ENCODE peak calls at places on chromosomes 7 and 10, in nine cellular contexts. W is HCT116, D is GM23248, M is GM23338, E is neural progenitor cell, S is PC-3, C is MM.1S, O is hepatocyte, X is SK-N-SH. H is an unnamed sample.

GRCh38 chr7:100177040-100178001 is at the start of the genes GPC2 and STAG3:
- DNase-seq in X (peak), E (peak), M (peak), D (peak), O (peak), S (peak), C (peak), W (peak), H (peak)

GRCh38 chr10:70649526-70649925 is 22.8 kb upstream of the ADAMTS14 start:
- DNase-seq in W (no peak), E (no peak), M (no peak), S (peak), X (no peak), O (no peak), D (peak), C (no peak), H (no peak)

GRCh38 chr10:34609287-34609940 is 205.7 kb downstream of the PARD3 start:
- DNase-seq in M (peak), C (no peak), E (no peak), W (no peak), X (no peak), D (no peak), S (no peak), O (no peak), H (no peak)

GRCh38 chr7:95469850-95470249 is 15.9 kb upstream of the ASB4 start:
- DNase-seq in M (peak), X (peak), W (no peak), E (peak), S (no peak), D (no peak), O (peak), C (no peak), H (peak)

GRCh38 chr10:63173468-63174227 is 40.5 kb downstream of the NRBF2 start:
- DNase-seq in M (no peak), D (no peak), E (no peak), C (peak), S (no peak), W (no peak), X (no peak), O (no peak), H (peak)

GRCh38 chr10:59622320-59622901 is 87.2 kb downstream of the SLC16A9 start:
- DNase-seq in X (peak), M (peak), S (peak), W (peak), E (peak), C (peak), D (peak), O (peak), H (peak)

GRCh38 chr10:75911426-75911825 is 480.0 kb downstream of the LRMDA start:
- DNase-seq in S (peak), M (no peak), O (no peak), W (no peak), C (no peak), D (peak), E (no peak), X (no peak), H (no peak)

GRCh38 chr7:127114739-127115265 is 137.9 kb downstream of the GRM8 start:
- DNase-seq in S (no peak), W (no peak), D (no peak), X (no peak), O (no peak), M (no peak), C (no peak), E (no peak), H (no peak)

GRCh38 chr7:156545989-156546388 is 94.6 kb upstream of the RNF32 start:
- DNase-seq in C (no peak), O (no peak), E (peak), X (no peak), W (no peak), M (no peak), S (no peak), D (no peak), H (no peak)

GRCh38 chr10:21403256-21404015 is 122.0 kb downstream of the SKIDA1 start:
- DNase-seq in D (no peak), S (no peak), W (no peak), M (no peak), O (no peak), E (no peak), C (no peak), X (no peak), H (no peak)

GRCh38 chr10:99551158-99551557 is 18.4 kb downstream of the NKX2-3 start:
- DNase-seq in M (no peak), W (no peak), D (peak), C (peak), X (peak), S (peak), O (no peak), E (peak), H (no peak)

GRCh38 chr10:58152698-58153263 is 114.9 kb downstream of the IPMK start:
- DNase-seq in C (peak), X (peak), W (peak), M (peak), S (peak), D (peak), E (peak), O (peak), H (peak)

DNA sequence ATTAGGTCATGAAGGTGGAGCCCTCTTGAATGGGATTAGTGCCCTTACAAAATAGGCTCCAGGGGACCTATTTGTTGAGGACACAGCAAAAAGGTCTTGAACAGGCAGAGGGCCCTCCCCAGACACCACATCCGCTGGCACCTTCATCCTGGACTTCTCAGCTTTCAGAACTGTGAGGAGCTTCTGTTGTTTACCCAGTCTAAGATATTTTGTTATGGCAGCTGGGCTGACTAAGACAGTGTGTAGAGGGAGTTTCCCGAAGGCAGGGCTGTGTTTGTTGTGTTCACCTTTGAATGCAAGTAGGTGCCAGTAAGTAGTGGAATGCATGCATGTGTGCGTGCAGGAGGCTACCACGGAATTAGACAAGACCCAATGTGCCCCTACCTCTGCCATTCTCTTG is 106.7 kb downstream of the PTPRE start:
- DNase-seq in W (no peak), D (no peak), X (no peak), S (peak), O (no peak), E (no peak), C (peak), M (no peak), H (no peak)
- H3K27ac ChIP-seq in W (no peak), D (no peak), X (no peak), S (no peak), O (no peak), E (no peak), C (no peak), M (no peak), H (no peak)

GRCh38 chr10:44937201-44938005 is 22.2 kb upstream of the RASSF4 start:
- DNase-seq in C (no peak), E (no peak), W (no peak), M (no peak), D (no peak), O (no peak), X (no peak), S (no peak), H (no peak)

GRCh38 chr10:44935201-44935960 is 24.2 kb upstream of the RASSF4 start:
- DNase-seq in D (peak), X (no peak), C (no peak), S (no peak), E (no peak), M (no peak), O (peak), W (no peak), H (no peak)

GRCh38 chr10:44936314-44936975 is 23.2 kb upstream of the RASSF4 start:
- DNase-seq in O (no peak), W (no peak), X (no peak), D (no peak), S (no peak), M (no peak), C (no peak), E (no peak), H (no peak)

GRCh38 chr10:44934416-44935200 is 23.5 kb downstream of the TMEM72 start:
- DNase-seq in C (no peak), D (no peak), S (no peak), M (no peak), O (no peak), W (no peak), E (no peak), X (no peak), H (no peak)

GRCh38 chr10:44935961-44936285 is 23.7 kb upstream of the RASSF4 start:
- DNase-seq in W (no peak), X (no peak), C (no peak), S (no peak), D (peak), O (no peak), M (no peak), E (no peak), H (no peak)
- H3K4me2 ChIP-seq in W (no peak), X (no peak), C (no peak), S (no peak), D (peak), O (no peak), M (no peak), E (no peak), H (no peak)

GRCh38 chr10:43965918-43966570 is 317.4 kb upstream of the ZNF32 start:
- DNase-seq in W (no peak), O (no peak), C (no peak), E (no peak), D (no peak), M (no peak), S (no peak), X (no peak), H (no peak)
- TF ChIP-seq EZH2phosphoT487 in W (no peak), O (no peak), C (no peak), E (no peak), D (no peak), M (no peak), S (no peak), X (no peak), H (no peak)

DNA sequence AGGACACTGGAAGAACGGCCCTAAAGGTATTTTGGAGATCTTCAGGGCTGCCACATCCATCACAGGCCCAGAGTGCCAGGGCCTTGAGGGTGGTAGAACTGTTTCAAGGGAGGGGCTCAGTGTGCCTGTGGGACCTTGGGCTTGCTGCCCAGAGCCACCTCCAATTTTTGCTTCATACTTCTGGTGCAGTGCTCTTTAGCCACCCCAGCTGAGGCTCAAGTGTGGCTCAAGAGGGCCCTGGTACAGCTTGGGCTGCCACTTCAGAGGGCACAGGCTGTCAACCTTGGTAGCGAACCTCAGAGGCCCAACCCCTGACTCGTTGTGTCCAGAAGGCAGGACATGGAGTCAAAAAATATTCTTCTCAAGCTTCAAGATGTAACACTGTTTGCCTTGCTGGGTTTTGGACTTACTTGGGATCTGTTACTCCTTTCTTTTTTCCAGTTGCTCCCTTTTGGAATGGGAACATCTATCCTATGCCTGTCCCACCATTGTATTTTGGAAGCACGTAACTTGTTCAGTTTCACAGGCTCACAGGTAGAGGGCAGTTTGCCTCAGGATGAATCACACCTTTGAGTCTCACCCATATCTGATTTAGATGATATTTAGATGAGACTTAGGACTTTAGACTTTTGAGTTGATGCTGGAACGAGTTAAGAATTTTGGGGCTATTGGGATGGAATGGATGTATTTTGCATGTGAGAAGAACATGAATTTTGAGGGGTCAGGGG is 224.8 kb downstream of the RPS24 start:
- DNase-seq in M (peak), C (no peak), D (no peak), S (peak), E (no peak), O (no peak), X (no peak), W (no peak), H (peak)
- H3K27ac ChIP-seq in M (no peak), C (no peak), D (no peak), S (no peak), E (no peak), O (peak), X (peak), W (no peak), H (no peak)

GRCh38 chr7:102292813-102293798 is 6.4 kb downstream of the SH2B2 start:
- DNase-seq in S (no peak), E (no peak), C (no peak), X (peak), D (peak), O (no peak), W (no peak), M (peak), H (no peak)
- H3K4me2 ChIP-seq in S (no peak), E (peak), C (no peak), X (no peak), D (no peak), O (no peak), W (no peak), M (peak), H (peak)

GRCh38 chr7:29839302-29839701 is 33.0 kb downstream of the WIPF3 start:
- DNase-seq in X (peak), D (peak), W (no peak), C (no peak), E (no peak), M (no peak), S (no peak), O (no peak), H (no peak)
- TF ChIP-seq EZH2phosphoT487 in X (no peak), D (no peak), W (no peak), C (no peak), E (no peak), M (no peak), S (no peak), O (no peak), H (no peak)

H was measured in OCI-LY7.